ENCODE peak calls at places on chromosomes 13 and 19, in five cellular contexts. T is Right ventricle myocardium superior; F is activated naive CD4-positive, alpha-beta T cell treated with anti-CD3 and anti-CD28 coated beads, Interleukin-2, amount 50 U/mL, for 72 hours; R is left cardiac atrium; E is stimulated activated naive B cell treated with anti-CD40 and anti-IgM and Interleukin-4, amounts not matched to agents 10 μg/mL and 1 μg/mL and 100 μg/mL, for 72 hours. S is an unnamed sample.

GRCh38 chr13:112722433-112723250 is 32.8 kb downstream of the ATP11A start:
- ATAC-seq in F (no peak), T (peak), R (peak), E (no peak), S (no peak)

GRCh38 chr13:80121038-80121437 is 219.9 kb downstream of the SPRY2 start:
- ATAC-seq in F (no peak), R (no peak), E (no peak), T (no peak), S (no peak)

GRCh38 chr13:100800283-100800875 is 125.8 kb upstream of the TMTC4 start:
- ATAC-seq in T (no peak), E (no peak), F (no peak), R (no peak), S (no peak)

GRCh38 chr13:66680031-66680430 is 550.1 kb downstream of the PCDH9 start:
- ATAC-seq in F (no peak), T (no peak), R (no peak), E (no peak), S (no peak)

GRCh38 chr19:49085020-49085867 is at the start of gene SNRNP70:
- ATAC-seq in F (peak), E (peak), T (peak), R (peak), S (peak)

GRCh38 chr13:97567510-97568243 is 133.7 kb downstream of the RAP2A start:
- ATAC-seq in T (peak), F (peak), R (peak), E (peak), S (peak)

GRCh38 chr19:22428299-22428913 is 6.3 kb upstream of the ZNF98 start:
- ATAC-seq in E (no peak), R (no peak), T (no peak), F (no peak), S (no peak)

GRCh38 chr13:48255954-48256353 is 22.9 kb downstream of the ITM2B start:
- ATAC-seq in R (no peak), T (no peak), E (no peak), F (peak), S (peak)

GRCh38 chr19:11787536-11787935 is 10.8 kb upstream of the ZNF491 start:
- ATAC-seq in T (no peak), F (no peak), E (no peak), R (no peak), S (no peak)

GRCh38 chr19:16207490-16208025 is 9.8 kb downstream of the AP1M1 start:
- ATAC-seq in T (no peak), F (peak), R (no peak), E (no peak), S (peak)

GRCh38 chr19:19548915-19549537 is 11.0 kb downstream of the CILP2 start:
- ATAC-seq in E (no peak), R (no peak), F (no peak), T (no peak), S (no peak)

GRCh38 chr13:43879323-43880181 is at the start of the genes CCDC122 and LACC1:
- ATAC-seq in F (peak), E (peak), T (peak), R (peak), S (peak)

GRCh38 chr13:98275711-98276171 is 98.7 kb upstream of the RNF113B start:
- ATAC-seq in E (no peak), T (no peak), R (no peak), F (no peak), S (no peak)

GRCh38 chr19:9156304-9156703 is 16.1 kb downstream of the ZNF317 start:
- ATAC-seq in F (no peak), R (no peak), E (peak), T (no peak), S (no peak)

GRCh38 chr19:34601071-34601470 is 75.9 kb downstream of the SCGB2B2 start:
- ATAC-seq in R (no peak), F (no peak), T (peak), E (no peak), S (no peak)

GRCh38 chr19:38879400-38879751 is 1.3 kb upstream of the RINL start:
- ATAC-seq in R (no peak), F (no peak), T (no peak), E (no peak), S (no peak)

GRCh38 chr13:60414177-60414576 is 17.2 kb downstream of the TDRD3 start:
- ATAC-seq in R (no peak), E (no peak), T (peak), F (no peak), S (no peak)